ENCODE peak calls at places on chromosomes 7 and 10, in five cellular contexts. N is T-helper 2 cell; V is GM20000; Z is activated T-helper 1 cell treated with anti-CD3 and anti-CD28 coated beads, Interleukin-12 subunit alpha, Interleukin-12 subunit beta, Interleukin-2, Interleukin-4 antibody, amounts not matched to agents 30 ng/mL and 10 ng/mL and 1 ng/mL, durations not matched to agents 14 hours and 24 hours and 36 hours; R is NB4. O is an unnamed sample.

GRCh38 chr7:43112941-43113621 is 634 bp downstream of the HECW1 start:
- DNase-seq in Z (no peak), V (peak), N (no peak), R (no peak), O (no peak)

GRCh38 chr10:59872892-59873463 is 33.4 kb downstream of the CCDC6 start:
- DNase-seq in V (no peak), R (no peak), N (no peak), Z (no peak), O (no peak)

GRCh38 chr10:13758302-13758701 is 171.5 kb downstream of the PRPF18 start:
- DNase-seq in V (no peak), Z (no peak), R (no peak), N (no peak), O (no peak)

GRCh38 chr10:69048103-69048502 is 39.8 kb upstream of the SRGN start:
- DNase-seq in R (peak), Z (peak), V (no peak), N (no peak), O (no peak)

GRCh38 chr10:420154-421121 is 269.0 kb downstream of the DIP2C start:
- DNase-seq in R (no peak), N (no peak), V (no peak), Z (no peak), O (no peak)

GRCh38 chr7:101813414-101814019 is 3.9 kb upstream of the CUX1 start:
- DNase-seq in R (peak), N (no peak), Z (no peak), V (no peak), O (no peak)

GRCh38 chr10:16441106-16441850 is 4.5 kb downstream of the PTER start:
- DNase-seq in R (no peak), V (no peak), Z (no peak), N (no peak), O (no peak)

GRCh38 chr7:45446195-45446944 is 127.8 kb upstream of the ADCY1 start:
- DNase-seq in R (no peak), Z (no peak), V (peak), N (no peak), O (peak)

GRCh38 chr7:30510124-30511074 is 5.8 kb upstream of the GGCT start:
- DNase-seq in N (no peak), Z (no peak), V (no peak), R (peak), O (no peak)

GRCh38 chr10:37704566-37704965 is 152.8 kb downstream of the ZNF248 start:
- DNase-seq in Z (no peak), N (no peak), R (no peak), V (no peak), O (no peak)

GRCh38 chr7:141700848-141701371 is 1.1 kb downstream of the DENND11 start:
- DNase-seq in V (peak), Z (no peak), R (peak), N (no peak), O (no peak)

GRCh38 chr7:96508371-96508770 is 186.5 kb upstream of the SLC25A13 start:
- DNase-seq in V (no peak), N (no peak), Z (no peak), R (no peak), O (no peak)

GRCh38 chr7:96920713-96921112 is 84.6 kb upstream of the DLX6 start:
- DNase-seq in N (no peak), Z (no peak), R (no peak), V (no peak), O (no peak)

GRCh38 chr7:75979361-75980125 is 14.9 kb downstream of the TMEM120A start:
- DNase-seq in V (no peak), Z (no peak), R (no peak), N (no peak), O (no peak)

GRCh38 chr7:45155357-45155900 is 2.2 kb upstream of the RAMP3 start:
- DNase-seq in Z (no peak), N (no peak), V (no peak), R (no peak), O (no peak)

GRCh38 chr10:28393956-28394568 is 91.2 kb upstream of the MPP7 start:
- DNase-seq in Z (peak), V (peak), N (peak), R (peak), O (peak)

O was measured in stimulated activated naive B cell treated with anti-CD40 and anti-IgM and Interleukin-4, amounts not matched to agents 10 μg/mL and 1 μg/mL and 100 μg/mL, for 72 hours.